ENCODE peak calls at places on chromosomes 2 and 18, in seven cellular contexts. J is chondrocyte; L is CD8-positive, alpha-beta T cell; Y is cardiac muscle cell; D is MCF 10A; V is neural crest cell; F is coronary artery. Z is an unnamed sample.

GRCh38 chr2:42450136-42450535 is 43.6 kb downstream of the KCNG3 start:
- DNase-seq in V (no peak), L (no peak), Y (no peak), J (no peak), D (peak), F (no peak), Z (no peak)

GRCh38 chr18:1246827-1247226 is 342.2 kb downstream of the ADCYAP1 start:
- DNase-seq in J (no peak), F (no peak), L (no peak), D (no peak), V (no peak), Y (no peak), Z (no peak)

GRCh38 chr2:201266629-201267028 is 6.3 kb downstream of the CASP8 start:
- DNase-seq in J (no peak), D (no peak), Y (no peak), V (no peak), L (no peak), F (no peak), Z (no peak)

GRCh38 chr18:44265437-44265836 is 415.3 kb upstream of the SETBP1 start:
- DNase-seq in L (no peak), Y (no peak), D (no peak), J (no peak), V (no peak), F (no peak), Z (no peak)

GRCh38 chr2:9032555-9032954 is 29.1 kb upstream of the MBOAT2 start:
- DNase-seq in L (no peak), V (no peak), Y (no peak), J (no peak), F (no peak), D (no peak), Z (no peak)

GRCh38 chr2:169716938-169717690 is 16.5 kb upstream of the KLHL23 start:
- DNase-seq in V (no peak), D (peak), L (no peak), Y (no peak), F (no peak), J (no peak), Z (no peak)

GRCh38 chr18:12532661-12533060 is 124.9 kb downstream of the PRELID3A start:
- DNase-seq in V (no peak), Y (peak), L (no peak), F (no peak), D (no peak), J (no peak), Z (no peak)

GRCh38 chr2:140275427-140275826 is 1495.2 kb upstream of the NXPH2 start:
- DNase-seq in V (no peak), Y (no peak), J (no peak), L (no peak), F (no peak), D (no peak), Z (no peak)

GRCh38 chr2:191869178-191869577 is 22.3 kb upstream of the CAVIN2 start:
- DNase-seq in D (peak), F (no peak), L (no peak), J (no peak), Y (peak), V (peak), Z (no peak)

GRCh38 chr2:231810905-231811304 is 24.7 kb downstream of the COPS7B start:
- DNase-seq in J (no peak), D (peak), L (no peak), Y (no peak), V (no peak), F (no peak), Z (no peak)

GRCh38 chr18:54906636-54907180 is 52.6 kb downstream of the CCDC68 start:
- DNase-seq in D (no peak), L (no peak), J (no peak), V (no peak), F (no peak), Y (no peak), Z (no peak)

GRCh38 chr2:226796840-226797288 is 2.8 kb downstream of the IRS1 start:
- DNase-seq in J (peak), V (no peak), L (no peak), F (no peak), D (no peak), Y (no peak), Z (peak)

GRCh38 chr18:74654637-74655036 is 57.0 kb downstream of the ZNF407 start:
- DNase-seq in V (no peak), F (no peak), L (no peak), J (no peak), D (peak), Y (no peak), Z (no peak)
- TF ChIP-seq CTCF in V (peak), F (no peak), L (no peak), J (peak), D (peak), Y (peak), Z (no peak)

GRCh38 chr2:157178865-157179264 is 78.6 kb upstream of the GALNT5 start:
- DNase-seq in V (no peak), L (no peak), D (no peak), J (no peak), Y (no peak), F (no peak), Z (no peak)
- TF ChIP-seq CTCF in V (no peak), L (no peak), D (no peak), J (peak), Y (peak), F (no peak), Z (no peak)

DNA sequence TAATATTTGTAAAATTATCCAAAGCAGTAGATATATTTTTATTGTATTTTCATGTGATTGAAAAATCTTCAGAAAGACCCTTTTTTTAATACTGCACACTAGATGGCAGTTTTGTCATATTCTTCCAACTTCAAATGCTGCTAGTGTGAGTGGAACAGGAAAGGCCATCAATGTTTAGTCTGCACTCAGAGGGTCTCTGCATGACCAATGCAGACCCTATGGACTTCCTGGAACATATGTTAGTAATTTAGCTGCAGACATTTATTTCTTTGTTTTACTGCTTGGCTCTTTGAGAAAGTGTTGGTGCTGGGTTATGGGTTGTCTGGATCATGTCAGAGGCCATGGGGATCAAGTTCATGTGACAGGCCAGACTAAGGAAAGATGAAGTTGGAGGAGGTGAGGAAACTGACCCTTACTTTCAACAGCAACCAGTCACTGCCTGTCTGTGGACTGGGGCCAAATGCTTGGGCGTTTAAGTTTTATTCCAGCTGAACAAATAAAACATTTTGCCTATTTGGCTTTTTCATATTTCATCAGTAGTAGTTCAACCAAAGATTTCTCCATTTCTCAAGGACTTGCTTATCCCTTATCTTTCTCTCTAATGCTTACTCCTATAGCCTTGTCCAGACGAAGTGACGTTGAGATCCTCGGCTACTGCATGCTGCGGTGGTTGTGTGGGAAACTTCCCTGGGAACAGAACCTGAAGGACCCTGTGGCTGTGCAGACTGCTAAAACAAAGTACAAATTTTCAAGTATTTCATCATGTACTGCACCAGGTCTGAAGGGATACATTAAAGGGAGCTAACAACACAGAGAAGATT is 84.8 kb downstream of the VRK2 start:
- DNase-seq in D (no peak), L (no peak), F (no peak), J (no peak), Y (peak), V (no peak), Z (no peak)
- TF ChIP-seq CTCF in D (peak), L (no peak), F (no peak), J (peak), Y (peak), V (peak), Z (no peak)

GRCh38 chr2:99066075-99066557 is 75.4 kb upstream of the C2orf15 start:
- DNase-seq in V (no peak), F (no peak), D (peak), J (no peak), Y (peak), L (no peak), Z (peak)
- TF ChIP-seq CTCF in V (peak), F (no peak), D (peak), J (peak), Y (peak), L (no peak), Z (peak)

GRCh38 chr2:30911327-30911726 is 104.1 kb upstream of the CAPN13 start:
- DNase-seq in J (no peak), D (no peak), L (no peak), V (no peak), F (no peak), Y (no peak), Z (no peak)

GRCh38 chr2:30912056-30912455 is 104.8 kb upstream of the CAPN13 start:
- DNase-seq in L (no peak), V (no peak), Y (no peak), F (no peak), D (no peak), J (no peak), Z (no peak)

GRCh38 chr2:30910686-30911085 is 103.4 kb upstream of the CAPN13 start:
- DNase-seq in F (no peak), D (no peak), Y (no peak), L (no peak), J (no peak), V (no peak), Z (no peak)

GRCh38 chr2:30914456-30914855 is 107.2 kb upstream of the CAPN13 start:
- DNase-seq in F (no peak), Y (no peak), V (no peak), D (peak), J (no peak), L (no peak), Z (no peak)

GRCh38 chr2:30915485-30915884 is 108.2 kb upstream of the CAPN13 start:
- DNase-seq in J (no peak), F (no peak), D (peak), Y (peak), L (no peak), V (peak), Z (no peak)
- TF ChIP-seq CTCF in J (peak), F (no peak), D (no peak), Y (no peak), L (no peak), V (peak), Z (no peak)

GRCh38 chr2:57677296-57677695 is 369.3 kb upstream of the VRK2 start:
- DNase-seq in Y (no peak), F (no peak), J (no peak), V (no peak), D (no peak), L (no peak), Z (no peak)

GRCh38 chr2:57669570-57669969 is 377.0 kb upstream of the VRK2 start:
- DNase-seq in Y (no peak), L (no peak), D (no peak), V (no peak), J (no peak), F (no peak), Z (no peak)

DNA sequence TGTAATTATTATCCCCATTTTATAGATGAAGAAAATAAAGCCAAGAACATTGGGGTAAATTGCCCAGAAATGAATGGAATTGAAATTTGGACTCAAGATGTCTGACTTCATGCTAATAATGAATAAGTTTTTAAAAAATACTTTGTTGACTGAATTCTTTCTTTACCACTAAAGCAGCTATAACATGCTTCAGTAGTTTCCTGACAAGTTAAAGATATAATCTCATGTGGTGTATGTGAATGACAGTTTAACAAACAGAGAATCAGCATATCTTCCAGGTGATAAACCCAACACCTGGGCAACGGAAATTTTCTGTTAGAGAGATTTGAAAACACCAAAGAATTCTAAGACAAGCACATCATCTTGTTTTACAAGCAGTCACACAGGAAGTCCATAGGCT is 372.6 kb upstream of the VRK2 start:
- DNase-seq in F (no peak), Y (no peak), D (no peak), L (no peak), V (no peak), J (no peak), Z (no peak)
- TF ChIP-seq CTCF in F (no peak), Y (no peak), D (no peak), L (no peak), V (no peak), J (no peak), Z (no peak)

Z was measured in GM13976.